ENCODE peak calls at places on chromosomes 1 and 21, in four cellular contexts. G is EH, Z is RCC 7860, I is substantia nigra. B is an unnamed sample.

GRCh38 chr1:201582977-201583376 is 44.0 kb downstream of the NAV1 start:
- DNase-seq in I (no peak), Z (no peak), G (no peak), B (no peak)

GRCh38 chr1:117567976-117568375 is 37.9 kb upstream of the TENT5C start:
- DNase-seq in G (no peak), Z (no peak), I (no peak), B (no peak)

GRCh38 chr1:178031856-178032320 is 62.0 kb upstream of the RASAL2 start:
- DNase-seq in I (peak), Z (peak), G (peak), B (peak)

GRCh38 chr1:231057410-231057809 is 17.4 kb upstream of the FAM89A start:
- DNase-seq in Z (no peak), I (no peak), G (no peak), B (no peak)

GRCh38 chr1:65265296-65266271 is 43.8 kb upstream of the DNAJC6 start:
- DNase-seq in G (peak), I (peak), Z (no peak), B (no peak)

GRCh38 chr1:21216835-21217811 is 40.4 kb upstream of the EIF4G3 start:
- DNase-seq in Z (no peak), I (peak), G (peak), B (no peak)

GRCh38 chr1:246923482-246923881 is 8.3 kb downstream of the AHCTF1 start:
- DNase-seq in Z (no peak), G (no peak), I (no peak), B (no peak)

GRCh38 chr1:109821221-109821669 is 57.5 kb upstream of the EPS8L3 start:
- DNase-seq in I (peak), G (peak), Z (peak), B (peak)

GRCh38 chr1:43232071-43232470 is 37.7 kb upstream of the TMEM125 start:
- DNase-seq in Z (peak), G (peak), I (no peak), B (no peak)

GRCh38 chr21:25929859-25930520 is 195.2 kb downstream of the GABPA start:
- DNase-seq in G (peak), I (peak), Z (no peak), B (no peak)

GRCh38 chr21:44051462-44051941 is 39.4 kb downstream of the TRAPPC10 start:
- DNase-seq in I (peak), G (no peak), Z (no peak), B (no peak)

GRCh38 chr21:37829447-37829846 is 86.8 kb downstream of the KCNJ6 start:
- DNase-seq in G (peak), Z (peak), I (no peak), B (peak)

GRCh38 chr1:169788402-169788801 is 6.3 kb downstream of the METTL18 start:
- DNase-seq in Z (no peak), I (no peak), G (no peak), B (no peak)

GRCh38 chr1:2637472-2637871 is 4.7 kb upstream of the MMEL1 start:
- DNase-seq in Z (no peak), I (no peak), G (no peak), B (no peak)

GRCh38 chr1:53195913-53196484 is 625 bp upstream of the CPT2 start:
- DNase-seq in I (no peak), Z (peak), G (no peak), B (no peak)

GRCh38 chr21:32819702-32820101 is 48.1 kb upstream of the PAXBP1 start:
- DNase-seq in I (no peak), G (peak), Z (no peak), B (no peak)

GRCh38 chr21:37338671-37339526 is 27.7 kb upstream of the DYRK1A start:
- DNase-seq in I (no peak), G (peak), Z (peak), B (peak)

GRCh38 chr1:208235983-208236761 is 8.0 kb downstream of the PLXNA2 start:
- DNase-seq in I (no peak), G (peak), Z (peak), B (no peak)

GRCh38 chr21:34004984-34005383 is 68.4 kb upstream of the MRPS6 start:
- DNase-seq in Z (no peak), G (no peak), I (peak), B (no peak)

GRCh38 chr21:16476056-16476850 is 746.5 kb downstream of the USP25 start:
- DNase-seq in Z (no peak), G (no peak), I (no peak), B (no peak)

GRCh38 chr1:71324671-71325297 is 243.9 kb upstream of the ZRANB2 start:
- DNase-seq in Z (no peak), I (no peak), G (no peak), B (no peak)

GRCh38 chr21:33168886-33169285 is 60.9 kb upstream of the IFNAR2 start:
- DNase-seq in G (no peak), Z (no peak), I (no peak), B (no peak)

GRCh38 chr1:24609949-24610517 is 33.1 kb upstream of the SRRM1 start:
- DNase-seq in I (no peak), Z (no peak), G (no peak), B (no peak)